ENCODE peak calls at places on chromosomes 5 and 9, in seven cellular contexts. C is tibial artery, N is uterus, X is upper lobe of right lung, Y is GM23338, B is dorsolateral prefrontal cortex, G is cardiac muscle cell. O is an unnamed sample.

GRCh38 chr5:144390133-144390532 is 219.5 kb downstream of the KCTD16 start:
- DNase-seq in B (no peak), C (no peak), G (peak; percentile 1), X (no peak), N (no peak), Y (peak; percentile 57), O (peak; percentile 26)

GRCh38 chr5:396715-397032 is 46.3 kb upstream of the EXOC3 start:
- DNase-seq in X (peak; percentile 56), Y (no peak), G (no peak), N (no peak), B (no peak), C (no peak), O (peak; percentile 22)

GRCh38 chr5:155753943-155754581 is 572.9 kb upstream of the SGCD start:
- DNase-seq in B (no peak), C (no peak), Y (no peak), N (no peak), X (no peak), G (no peak), O (no peak)

GRCh38 chr9:7166074-7166473 is 408.3 kb downstream of the KDM4C start:
- DNase-seq in X (no peak), N (no peak), Y (no peak), B (no peak), C (no peak), G (no peak), O (no peak)

GRCh38 chr5:56534102-56534501 is 281.2 kb upstream of the MAP3K1 start:
- DNase-seq in Y (no peak), B (no peak), X (no peak), N (no peak), C (no peak), G (no peak), O (peak; percentile 51)

GRCh38 chr9:92405770-92406169 is 1.4 kb upstream of the OGN start:
- DNase-seq in B (no peak), N (no peak), C (no peak), Y (no peak), G (no peak), X (no peak), O (no peak)

GRCh38 chr5:94240616-94241287 is 377.7 kb downstream of the KIAA0825 start:
- DNase-seq in N (no peak), X (no peak), Y (no peak), C (no peak), B (no peak), G (peak; percentile 16), O (no peak)

GRCh38 chr9:129210125-129210524 is 32.1 kb upstream of the IER5L start:
- DNase-seq in B (no peak), X (no peak), C (no peak), G (no peak), Y (no peak), N (no peak), O (no peak)

GRCh38 chr5:123044926-123045617 is 8.5 kb upstream of the PPIC start:
- DNase-seq in G (no peak), X (no peak), B (no peak), C (no peak), N (no peak), Y (no peak), O (no peak)

GRCh38 chr9:107348836-107349235 is 65.8 kb downstream of the RAD23B start:
- DNase-seq in X (no peak), N (no peak), G (no peak), C (no peak), B (no peak), Y (no peak), O (no peak)

GRCh38 chr9:137429546-137429890 is 6.3 kb downstream of the NOXA1 start:
- DNase-seq in X (no peak), B (no peak), N (no peak), G (no peak), C (no peak), Y (no peak), O (no peak)

GRCh38 chr5:42461033-42461432 is 37.8 kb downstream of the GHR start:
- DNase-seq in B (no peak), Y (no peak), G (no peak), X (no peak), N (no peak), C (no peak), O (no peak)

GRCh38 chr9:131738838-131739191 is 1.1 kb downstream of the RAPGEF1 start:
- DNase-seq in B (no peak), N (no peak), X (no peak), Y (peak; percentile 80), G (no peak), C (no peak), O (peak; percentile 52)

DNA sequence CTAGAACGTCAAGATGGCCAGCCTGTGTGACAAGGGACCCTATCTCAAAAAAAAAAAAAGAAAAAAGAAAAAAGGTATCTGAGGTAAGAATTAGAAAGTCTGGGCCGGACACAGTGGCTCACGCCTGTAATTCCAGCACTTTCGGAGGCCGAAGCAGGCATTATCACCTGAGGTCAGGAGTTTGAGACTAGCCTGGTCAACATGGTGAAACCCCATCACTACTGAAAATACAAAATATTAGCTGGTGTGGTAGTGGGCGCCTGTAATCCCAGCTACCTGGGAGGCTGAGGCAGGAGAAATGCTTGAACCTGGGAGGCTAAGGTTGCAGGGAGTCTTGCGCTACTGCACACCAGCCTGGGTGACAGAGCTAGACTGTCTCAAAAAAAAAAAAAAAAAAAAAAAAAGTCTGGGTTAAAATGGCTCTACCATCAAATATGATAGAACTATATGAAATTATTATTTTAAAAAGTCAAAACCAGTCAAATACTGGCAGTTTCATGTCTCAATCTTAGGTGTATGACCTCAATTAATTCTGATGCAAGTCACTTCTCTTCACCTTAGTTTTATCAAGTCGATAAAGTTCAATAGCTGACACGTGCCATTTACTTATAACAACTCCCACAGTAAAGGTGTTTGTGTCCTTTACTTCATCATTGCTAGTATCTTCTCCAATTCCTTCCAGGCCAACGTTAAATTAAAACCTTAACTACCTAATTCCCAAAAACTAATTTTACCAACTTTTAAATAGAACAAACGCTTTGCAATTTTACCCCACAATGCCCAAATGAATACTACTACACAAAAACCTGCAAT is 1.1 kb downstream of the RPS23 start:
- DNase-seq in X (no peak), B (no peak), C (no peak), Y (no peak), N (no peak), G (no peak), O (no peak)
- H3K4me3 ChIP-seq in X (peak overlapping the region; percentile 77), B (peak overlapping the region; percentile 95), C (peak overlapping the region; percentile 99), Y (peak overlapping the region; percentile 91), N (peak overlapping the region; percentile 80), G (peak overlapping the region; percentile 82), O (peak overlapping the region; percentile 99)

DNA sequence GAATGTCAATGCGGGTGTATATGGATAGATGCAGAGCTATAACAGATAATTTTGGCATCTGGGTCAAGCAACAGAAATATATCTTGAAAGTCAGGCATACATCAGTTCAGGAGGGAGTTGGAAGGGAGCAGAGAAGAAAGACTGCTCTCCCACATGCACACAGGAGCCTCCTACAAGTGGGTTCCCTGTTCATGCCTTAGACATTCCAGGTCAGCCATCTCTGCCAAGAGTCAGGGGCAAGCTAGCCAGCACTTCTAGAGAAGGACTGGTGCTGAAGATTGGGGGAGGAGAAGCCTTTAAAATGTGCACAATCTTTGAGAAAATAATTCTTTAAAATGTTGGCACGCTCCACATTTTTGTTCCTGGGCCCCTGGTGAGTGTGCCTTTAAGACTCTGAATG is 21.7 kb upstream of the DELE1 start:
- DNase-seq in B (no peak), X (no peak), N (no peak), C (no peak), Y (no peak), G (peak; percentile 36), O (no peak)
- H3K27me3 ChIP-seq in B (no peaks in the 10 kb centered on the region), X (no peaks in the 10 kb centered on the region), N (no peaks in the 10 kb centered on the region), C (peaks cover 5% of the 10 kb centered on the region), Y (no peaks in the 10 kb centered on the region), G (no peaks in the 10 kb centered on the region), O (no peaks in the 10 kb centered on the region)

GRCh38 chr5:138352071-138352721 is at the start of gene KDM3B:
- DNase-seq in B (no peak), N (peak; percentile 87), G (peak; percentile 90), X (peak; percentile 94), C (peak; percentile 73), Y (peak; percentile 84), O (peak; percentile 89)

GRCh38 chr5:138354926-138355378 is 2.5 kb downstream of the KDM3B start:
- DNase-seq in N (no peak), C (no peak), Y (peak; percentile 91), B (peak; percentile 45), X (no peak), G (peak; percentile 78), O (no peak)

GRCh38 chr5:138353550-138353893 is 1.0 kb downstream of the KDM3B start:
- DNase-seq in C (no peak), B (no peak), G (no peak), Y (no peak), N (no peak), X (no peak), O (no peak)

GRCh38 chr5:138352722-138353549 is 451 bp downstream of the KDM3B start:
- DNase-seq in G (peak; percentile 66), N (peak; percentile 60), Y (peak; percentile 68), C (peak; percentile 59), B (peak; percentile 65), X (peak; percentile 84), O (peak; percentile 78)

GRCh38 chr5:138354387-138354786 is 1.9 kb downstream of the KDM3B start:
- DNase-seq in X (no peak), C (no peak), G (no peak), N (no peak), Y (peak; percentile 47), B (no peak), O (no peak)
- H3K4me3 ChIP-seq in X (peak overlapping the region; percentile 97), C (peak overlapping the region; percentile 89), G (peak overlapping the region; percentile 81), N (peak overlapping the region; percentile 93), Y (peak overlapping the region; percentile 94), B (peak overlapping the region; percentile 69), O (peak overlapping the region; percentile 87)

DNA sequence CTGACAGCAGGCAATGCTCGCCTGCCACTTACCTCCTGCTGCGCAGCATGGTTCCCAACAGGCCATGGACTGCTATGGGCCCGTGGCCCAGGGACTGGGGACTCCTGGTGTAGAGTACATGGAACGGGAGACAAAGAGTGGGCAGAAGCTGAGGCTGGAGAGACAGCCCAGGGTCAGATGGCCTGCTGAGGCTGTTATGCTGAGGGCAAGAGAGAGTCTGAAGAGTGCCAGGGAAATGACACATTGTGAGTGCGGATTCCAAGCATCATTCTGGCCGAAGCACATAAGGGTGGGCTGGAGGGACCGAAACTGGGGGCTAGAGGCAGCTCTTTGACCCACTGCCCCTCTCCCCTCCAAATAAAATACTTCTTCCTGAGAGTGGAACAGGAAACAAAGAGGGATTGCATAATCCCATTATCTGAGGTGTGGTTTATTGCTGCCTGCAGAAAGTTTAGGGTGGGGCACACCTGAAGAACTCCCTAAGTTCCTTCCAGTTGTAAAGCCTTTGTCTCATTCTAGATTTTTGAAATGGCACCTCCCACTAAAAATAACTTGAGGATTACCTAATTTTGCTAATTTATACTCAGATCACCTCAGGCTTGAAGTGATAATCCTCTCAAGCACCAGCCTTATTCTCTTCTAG is 158.1 kb downstream of the ATP10B start:
- DNase-seq in G (no peak), X (no peak), Y (no peak), B (no peak), N (no peak), C (no peak), O (no peak)
- H3K27me3 ChIP-seq in G (no peaks in the 10 kb centered on the region), X (no peaks in the 10 kb centered on the region), Y (no peaks in the 10 kb centered on the region), B (no peaks in the 10 kb centered on the region), N (no peaks in the 10 kb centered on the region), C (no peaks in the 10 kb centered on the region), O (no peaks in the 10 kb centered on the region)

DNA sequence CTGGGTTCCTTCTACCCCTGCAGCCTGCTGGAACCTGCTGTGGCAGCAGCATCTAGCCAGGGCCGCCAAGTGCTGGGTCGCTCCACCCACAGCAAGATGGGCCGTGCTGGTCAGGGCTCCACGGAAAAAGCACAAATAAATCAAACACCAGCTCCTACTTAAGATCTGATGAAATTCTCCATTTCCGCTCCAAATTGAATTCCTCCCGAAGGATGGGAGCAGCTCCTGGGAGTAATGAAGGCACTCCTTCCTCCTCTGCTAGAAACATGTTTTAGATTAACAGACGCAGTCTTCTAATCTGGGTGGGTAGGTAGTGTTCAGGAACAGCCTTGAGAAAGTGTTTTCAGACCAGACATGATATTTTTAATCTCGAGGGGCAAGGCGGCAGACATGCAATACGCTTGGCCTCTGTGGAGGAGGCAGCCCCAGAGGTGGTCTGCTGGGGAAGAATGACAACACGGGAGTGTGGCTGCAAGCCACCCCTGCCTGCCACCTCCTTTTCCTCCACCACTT is 194.0 kb downstream of the AOPEP start:
- DNase-seq in N (peak; percentile 78), C (peak; percentile 78), Y (no peak), X (peak; percentile 81), B (no peak), G (peak; percentile 79), O (no peak)
- H3K4me3 ChIP-seq in N (no peak overlapping the region), C (peak overlapping the region; percentile 20), Y (no peak overlapping the region), X (no peak overlapping the region), B (no peak overlapping the region), G (no peak overlapping the region), O (peak overlapping the region; percentile 12)

O was measured in stomach.